ENCODE peak calls at places on chromosomes 1 and 21, in ten cellular contexts. One of them, this sample, is unnamed.

GRCh38 chr1:95352767-95353166 is 118.8 kb downstream of the RWDD3 start:
- DNase-seq in Caco-2: no peak
- DNase-seq in EH: no peak
- DNase-seq in right cardiac atrium: no peak
- DNase-seq in fibroblast of gingiva: no peak
- DNase-seq in AG10803: no peak
- DNase-seq in NCI-H774: peak
- DNase-seq in fibroblast of lung: no peak
- DNase-seq in NCI-H1092: peak
- DNase-seq in T-cell: no peak
- DNase-seq in this sample: no peak

GRCh38 chr1:51192213-51192843 is 43.7 kb upstream of the RNF11 start:
- DNase-seq in AG10803: peak
- DNase-seq in fibroblast of gingiva: peak
- DNase-seq in right cardiac atrium: peak
- DNase-seq in fibroblast of lung: peak
- DNase-seq in NCI-H774: peak
- DNase-seq in Caco-2: peak
- DNase-seq in EH: peak
- DNase-seq in NCI-H1092: peak
- DNase-seq in T-cell: peak
- DNase-seq in this sample: peak

GRCh38 chr1:51314974-51315373 is 15.4 kb downstream of the TTC39A start:
- DNase-seq in right cardiac atrium: no peak
- DNase-seq in Caco-2: no peak
- DNase-seq in T-cell: no peak
- DNase-seq in NCI-H1092: no peak
- DNase-seq in NCI-H774: no peak
- DNase-seq in AG10803: no peak
- DNase-seq in EH: no peak
- DNase-seq in fibroblast of lung: no peak
- DNase-seq in fibroblast of gingiva: no peak
- DNase-seq in this sample: no peak

GRCh38 chr1:225508538-225509375 is 80.9 kb upstream of the LBR start:
- DNase-seq in AG10803: peak
- DNase-seq in NCI-H1092: no peak
- DNase-seq in NCI-H774: peak
- DNase-seq in Caco-2: peak
- DNase-seq in fibroblast of gingiva: peak
- DNase-seq in right cardiac atrium: no peak
- DNase-seq in fibroblast of lung: peak
- DNase-seq in T-cell: no peak
- DNase-seq in EH: peak
- DNase-seq in this sample: peak

GRCh38 chr21:42833439-42833815 is 45.9 kb downstream of the WDR4 start:
- DNase-seq in NCI-H774: no peak
- DNase-seq in AG10803: no peak
- DNase-seq in right cardiac atrium: no peak
- DNase-seq in T-cell: peak
- DNase-seq in fibroblast of gingiva: no peak
- DNase-seq in EH: peak
- DNase-seq in Caco-2: peak
- DNase-seq in NCI-H1092: no peak
- DNase-seq in fibroblast of lung: peak
- DNase-seq in this sample: no peak

GRCh38 chr1:11930571-11931445 is 3.7 kb upstream of the PLOD1 start:
- DNase-seq in Caco-2: no peak
- DNase-seq in right cardiac atrium: no peak
- DNase-seq in fibroblast of lung: peak
- DNase-seq in AG10803: peak
- DNase-seq in T-cell: no peak
- DNase-seq in fibroblast of gingiva: no peak
- DNase-seq in NCI-H774: no peak
- DNase-seq in NCI-H1092: no peak
- DNase-seq in EH: peak
- DNase-seq in this sample: no peak

GRCh38 chr1:204295666-204296065 is 64.1 kb downstream of the PLEKHA6 start:
- DNase-seq in EH: peak
- DNase-seq in NCI-H1092: no peak
- DNase-seq in fibroblast of lung: peak
- DNase-seq in AG10803: no peak
- DNase-seq in Caco-2: peak
- DNase-seq in NCI-H774: no peak
- DNase-seq in fibroblast of gingiva: peak
- DNase-seq in T-cell: no peak
- DNase-seq in right cardiac atrium: peak
- DNase-seq in this sample: peak

GRCh38 chr1:202207292-202207691 is 13.7 kb downstream of the LGR6 start:
- DNase-seq in AG10803: peak
- DNase-seq in fibroblast of lung: peak
- DNase-seq in NCI-H774: no peak
- DNase-seq in T-cell: no peak
- DNase-seq in NCI-H1092: no peak
- DNase-seq in fibroblast of gingiva: peak
- DNase-seq in Caco-2: no peak
- DNase-seq in EH: peak
- DNase-seq in right cardiac atrium: peak
- DNase-seq in this sample: peak

GRCh38 chr1:23989249-23989648 is 9.1 kb upstream of the SRSF10 start:
- DNase-seq in right cardiac atrium: no peak
- DNase-seq in fibroblast of lung: no peak
- DNase-seq in NCI-H1092: no peak
- DNase-seq in AG10803: no peak
- DNase-seq in fibroblast of gingiva: no peak
- DNase-seq in T-cell: no peak
- DNase-seq in EH: no peak
- DNase-seq in Caco-2: no peak
- DNase-seq in NCI-H774: no peak
- DNase-seq in this sample: no peak

GRCh38 chr1:178738780-178739179 is 13.7 kb downstream of the RALGPS2 start:
- DNase-seq in T-cell: no peak
- DNase-seq in Caco-2: no peak
- DNase-seq in AG10803: no peak
- DNase-seq in fibroblast of gingiva: no peak
- DNase-seq in NCI-H1092: no peak
- DNase-seq in fibroblast of lung: no peak
- DNase-seq in NCI-H774: no peak
- DNase-seq in right cardiac atrium: no peak
- DNase-seq in EH: no peak
- DNase-seq in this sample: no peak

GRCh38 chr1:8790478-8790877 is 27.0 kb downstream of the RERE start:
- DNase-seq in NCI-H774: no peak
- DNase-seq in AG10803: no peak
- DNase-seq in NCI-H1092: no peak
- DNase-seq in right cardiac atrium: no peak
- DNase-seq in fibroblast of gingiva: no peak
- DNase-seq in Caco-2: no peak
- DNase-seq in EH: no peak
- DNase-seq in fibroblast of lung: no peak
- DNase-seq in T-cell: no peak
- DNase-seq in this sample: no peak

GRCh38 chr21:34274001-34274400 is 89.8 kb upstream of the KCNE2 start:
- DNase-seq in T-cell: no peak
- DNase-seq in right cardiac atrium: no peak
- DNase-seq in NCI-H774: no peak
- DNase-seq in fibroblast of gingiva: no peak
- DNase-seq in NCI-H1092: no peak
- DNase-seq in Caco-2: no peak
- DNase-seq in fibroblast of lung: no peak
- DNase-seq in AG10803: peak
- DNase-seq in EH: peak
- DNase-seq in this sample: peak

GRCh38 chr1:232705815-232706575 is 76.1 kb upstream of the SIPA1L2 start:
- DNase-seq in Caco-2: no peak
- DNase-seq in AG10803: peak
- DNase-seq in NCI-H774: no peak
- DNase-seq in T-cell: no peak
- DNase-seq in fibroblast of gingiva: peak
- DNase-seq in NCI-H1092: no peak
- DNase-seq in right cardiac atrium: peak
- DNase-seq in EH: no peak
- DNase-seq in fibroblast of lung: peak
- DNase-seq in this sample: peak

GRCh38 chr1:228259951-228260350 is 52.1 kb downstream of the OBSCN start:
- DNase-seq in Caco-2: no peak
- DNase-seq in AG10803: no peak
- DNase-seq in fibroblast of lung: no peak
- DNase-seq in T-cell: no peak
- DNase-seq in NCI-H1092: no peak
- DNase-seq in fibroblast of gingiva: no peak
- DNase-seq in NCI-H774: no peak
- DNase-seq in right cardiac atrium: peak
- DNase-seq in EH: no peak
- DNase-seq in this sample: no peak

GRCh38 chr1:19101244-19101643 is 108.8 kb downstream of the UBR4 start:
- DNase-seq in right cardiac atrium: no peak
- DNase-seq in fibroblast of gingiva: peak
- DNase-seq in AG10803: no peak
- DNase-seq in EH: peak
- DNase-seq in NCI-H774: no peak
- DNase-seq in T-cell: no peak
- DNase-seq in NCI-H1092: no peak
- DNase-seq in fibroblast of lung: no peak
- DNase-seq in Caco-2: no peak
- DNase-seq in this sample: no peak

GRCh38 chr1:98205291-98206017 is 284.6 kb upstream of the DPYD start:
- DNase-seq in fibroblast of lung: no peak
- DNase-seq in fibroblast of gingiva: no peak
- DNase-seq in Caco-2: peak
- DNase-seq in right cardiac atrium: no peak
- DNase-seq in AG10803: no peak
- DNase-seq in T-cell: no peak
- DNase-seq in NCI-H1092: no peak
- DNase-seq in EH: no peak
- DNase-seq in NCI-H774: no peak
- DNase-seq in this sample: no peak

GRCh38 chr1:70896224-70896623 is 151.4 kb downstream of the PTGER3 start:
- DNase-seq in right cardiac atrium: no peak
- DNase-seq in EH: peak
- DNase-seq in AG10803: peak
- DNase-seq in T-cell: no peak
- DNase-seq in NCI-H1092: no peak
- DNase-seq in fibroblast of gingiva: peak
- DNase-seq in fibroblast of lung: no peak
- DNase-seq in NCI-H774: no peak
- DNase-seq in Caco-2: no peak
- DNase-seq in this sample: peak

GRCh38 chr1:2375923-2376260 is 15.5 kb downstream of the MORN1 start:
- DNase-seq in AG10803: no peak
- DNase-seq in fibroblast of lung: no peak
- DNase-seq in fibroblast of gingiva: no peak
- DNase-seq in Caco-2: no peak
- DNase-seq in right cardiac atrium: peak
- DNase-seq in EH: no peak
- DNase-seq in T-cell: no peak
- DNase-seq in NCI-H1092: no peak
- DNase-seq in NCI-H774: no peak
- DNase-seq in this sample: no peak

GRCh38 chr1:109133815-109134214 is 19.9 kb downstream of the ELAPOR1 start:
- DNase-seq in EH: no peak
- DNase-seq in NCI-H1092: no peak
- DNase-seq in Caco-2: no peak
- DNase-seq in right cardiac atrium: peak
- DNase-seq in T-cell: no peak
- DNase-seq in NCI-H774: no peak
- DNase-seq in fibroblast of gingiva: no peak
- DNase-seq in AG10803: peak
- DNase-seq in fibroblast of lung: no peak
- DNase-seq in this sample: no peak

GRCh38 chr1:178011101-178011828 is 41.4 kb upstream of the SEC16B start:
- DNase-seq in NCI-H774: no peak
- DNase-seq in AG10803: peak
- DNase-seq in T-cell: no peak
- DNase-seq in right cardiac atrium: no peak
- DNase-seq in fibroblast of lung: peak
- DNase-seq in fibroblast of gingiva: no peak
- DNase-seq in EH: peak
- DNase-seq in NCI-H1092: no peak
- DNase-seq in Caco-2: no peak
- DNase-seq in this sample: peak

GRCh38 chr1:210251680-210252490 is 19.3 kb downstream of the SERTAD4 start:
- DNase-seq in NCI-H1092: peak
- DNase-seq in T-cell: no peak
- DNase-seq in AG10803: no peak
- DNase-seq in NCI-H774: no peak
- DNase-seq in fibroblast of gingiva: no peak
- DNase-seq in Caco-2: no peak
- DNase-seq in right cardiac atrium: peak
- DNase-seq in EH: no peak
- DNase-seq in fibroblast of lung: no peak
- DNase-seq in this sample: no peak

GRCh38 chr21:22795644-22796043 is 1797.4 kb downstream of the NCAM2 start:
- DNase-seq in fibroblast of gingiva: no peak
- DNase-seq in EH: no peak
- DNase-seq in AG10803: no peak
- DNase-seq in T-cell: no peak
- DNase-seq in NCI-H1092: no peak
- DNase-seq in NCI-H774: no peak
- DNase-seq in Caco-2: no peak
- DNase-seq in right cardiac atrium: no peak
- DNase-seq in fibroblast of lung: no peak
- DNase-seq in this sample: no peak

GRCh38 chr1:58204284-58204683 is 342.2 kb downstream of the OMA1 start:
- DNase-seq in T-cell: no peak
- DNase-seq in fibroblast of gingiva: no peak
- DNase-seq in right cardiac atrium: no peak
- DNase-seq in fibroblast of lung: no peak
- DNase-seq in NCI-H774: no peak
- DNase-seq in EH: peak
- DNase-seq in NCI-H1092: no peak
- DNase-seq in AG10803: no peak
- DNase-seq in Caco-2: peak
- DNase-seq in this sample: no peak

GRCh38 chr1:6287029-6287428 is 26.1 kb upstream of the GPR153 start:
- DNase-seq in T-cell: no peak
- DNase-seq in fibroblast of lung: no peak
- DNase-seq in AG10803: no peak
- DNase-seq in fibroblast of gingiva: no peak
- DNase-seq in EH: no peak
- DNase-seq in Caco-2: no peak
- DNase-seq in NCI-H1092: no peak
- DNase-seq in right cardiac atrium: no peak
- DNase-seq in NCI-H774: no peak
- DNase-seq in this sample: no peak